ENCODE peak calls at places on chromosomes 4 and X, in nine cellular contexts. G is IMR-90; I is pancreas; O is heart right ventricle; C is brain microvascular endothelial cell; W is CD8-positive, alpha-beta memory T cell; U is endodermal cell; P is breast epithelium; M is lung. R is an unnamed sample.

GRCh38 chr4:99808260-99808857 is 8.3 kb upstream of the DAPP1 start:
- DNase-seq in I (peak; percentile 51), M (peak; percentile 68), C (peak; percentile 53), U (peak; percentile 93), P (no peak), W (peak; percentile 54), O (peak; percentile 40), G (peak; percentile 21), R (no peak)

GRCh38 chr4:2830632-2831610 is 12.7 kb upstream of the ADD1 start:
- DNase-seq in G (no peak), O (no peak), P (no peak), M (no peak), I (no peak), U (peak; percentile 35), C (no peak), W (no peak), R (no peak)

GRCh38 chr4:52051213-52051614 is at the start of gene SPATA18:
- DNase-seq in P (peak; percentile 22), G (no peak), I (no peak), C (no peak), O (peak; percentile 11), U (no peak), M (no peak), W (no peak), R (no peak)

GRCh38 chr4:147789596-147789995 is 57.7 kb downstream of the ARHGAP10 start:
- DNase-seq in M (no peak), C (no peak), G (peak; percentile 23), P (no peak), W (no peak), U (no peak), I (no peak), O (no peak), R (no peak)

GRCh38 chrX:27918799-27919198 is 62.5 kb downstream of the DCAF8L1 start:
- DNase-seq in I (no peak), G (peak; percentile 4), C (no peak), W (no peak), U (no peak), M (no peak), P (no peak), O (no peak), R (no peak)

GRCh38 chrX:86171366-86171765 is 23.1 kb downstream of the DACH2 start:
- DNase-seq in I (no peak), P (no peak), M (no peak), O (no peak), C (peak; percentile 35), G (peak; percentile 64), U (peak; percentile 67), W (no peak), R (no peak)

GRCh38 chr4:14862881-14863280 is 139.4 kb upstream of the CPEB2 start:
- DNase-seq in W (no peak), P (no peak), U (no peak), O (peak; percentile 21), M (no peak), G (no peak), C (no peak), I (no peak), R (no peak)

GRCh38 chr4:82748176-82748575 is 50.4 kb downstream of the SCD5 start:
- DNase-seq in I (no peak), C (no peak), O (no peak), W (no peak), M (no peak), U (peak; percentile 45), G (peak; percentile 65), P (no peak), R (no peak)

GRCh38 chrX:3663576-3664290 is 49.7 kb downstream of the PRKX start:
- DNase-seq in G (no peak), O (no peak), I (peak; percentile 32), M (no peak), U (no peak), C (no peak), W (no peak), P (no peak), R (peak; percentile 32)

GRCh38 chr4:112840061-112840460 is 203.1 kb downstream of the LARP7 start:
- DNase-seq in C (peak; percentile 45), O (no peak), M (no peak), U (no peak), P (no peak), I (no peak), G (peak; percentile 7), W (no peak), R (no peak)

GRCh38 chr4:5500165-5500564 is 208.2 kb downstream of the EVC2 start:
- DNase-seq in W (no peak), P (no peak), C (peak; percentile 12), G (peak; percentile 58), O (no peak), M (no peak), U (no peak), I (no peak), R (no peak)

GRCh38 chrX:70117738-70118137 is 15.5 kb upstream of the IGBP1 start:
- DNase-seq in C (no peak), M (no peak), P (no peak), U (no peak), G (no peak), W (no peak), O (no peak), I (no peak), R (no peak)

GRCh38 chrX:50581405-50581804 is 110.8 kb upstream of the DGKK start:
- DNase-seq in U (no peak), M (no peak), O (no peak), G (no peak), I (no peak), W (no peak), P (no peak), C (no peak), R (no peak)

GRCh38 chr4:42142586-42142985 is 9.9 kb downstream of the BEND4 start:
- DNase-seq in M (no peak), P (no peak), I (no peak), U (no peak), O (no peak), C (no peak), G (peak; percentile 11), W (no peak), R (no peak)

DNA sequence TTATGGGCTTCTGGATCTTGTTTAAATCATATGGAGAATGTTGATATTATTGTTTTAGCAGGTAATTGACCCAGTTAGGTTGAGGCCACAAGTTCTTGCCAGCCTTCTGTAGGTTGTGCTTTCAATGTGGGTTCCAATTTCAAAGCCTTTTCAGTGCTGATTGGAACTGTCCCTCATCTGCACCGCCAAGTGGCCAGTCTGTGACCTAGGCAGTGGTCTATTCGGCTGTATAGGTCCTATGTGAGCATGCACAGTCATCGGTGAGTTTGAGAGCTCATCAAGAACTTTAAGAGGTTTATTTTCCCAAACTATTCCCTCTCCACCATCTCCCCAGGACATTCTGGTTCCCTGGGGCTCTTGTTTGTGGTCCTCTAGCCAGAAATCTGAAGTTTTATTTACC is 35.7 kb downstream of the DDX53 start:
- DNase-seq in G (no peak), W (no peak), I (no peak), O (no peak), P (no peak), M (no peak), U (peak; percentile 56), C (no peak), R (no peak)
- H3K27ac ChIP-seq in G (no peak overlapping the region), W (no peak overlapping the region), I (no peak overlapping the region), O (no peak overlapping the region), P (no peak overlapping the region), M (no peak overlapping the region), U (no peak overlapping the region), C (no peak overlapping the region), R (no peak overlapping the region)

GRCh38 chr4:677431-678293 is 3.3 kb downstream of the MYL5 start:
- DNase-seq in M (no peak), C (no peak), W (no peak), O (no peak), U (no peak), I (no peak), G (no peak), P (no peak), R (no peak)
- H3K27ac ChIP-seq in M (no peak overlapping the region), C (no peak overlapping the region), W (no peak overlapping the region), O (no peak overlapping the region), U (no peak overlapping the region), I (no peak overlapping the region), G (no peak overlapping the region), P (no peak overlapping the region), R (no peak overlapping the region)

DNA sequence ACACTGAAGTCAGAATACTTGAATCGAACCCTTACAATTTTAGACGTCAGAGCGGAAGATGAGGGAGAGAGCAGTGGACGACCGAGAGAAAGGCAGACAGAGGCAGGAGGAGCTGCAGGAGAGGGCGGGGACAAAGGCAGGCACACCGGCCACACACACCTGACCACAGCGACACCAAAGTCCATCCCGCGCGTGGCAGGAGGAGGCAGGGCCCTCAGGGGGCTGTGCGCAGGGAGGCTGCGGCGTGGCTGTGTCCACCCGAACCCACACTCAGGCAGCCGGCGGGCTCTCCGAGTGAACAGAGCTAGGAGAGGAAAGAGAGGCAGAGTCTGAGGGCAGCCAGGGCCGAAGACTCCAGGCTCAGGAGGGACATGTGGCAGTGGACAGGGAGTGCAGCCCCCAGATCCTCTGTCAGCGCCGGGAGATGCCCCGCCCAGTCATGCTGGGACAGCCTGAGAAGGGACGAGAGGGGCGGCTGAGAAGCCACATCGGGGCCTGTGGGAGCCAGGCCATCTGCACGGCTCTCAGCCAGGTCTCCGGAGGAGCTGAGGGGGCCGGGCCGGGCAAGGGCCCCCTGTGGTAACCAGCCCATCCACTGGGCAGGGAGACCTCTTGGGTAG is 20.1 kb downstream of the GAK start:
- DNase-seq in C (no peak), G (no peak), P (no peak), U (no peak), I (no peak), W (no peak), M (no peak), O (no peak), R (no peak)
- H3K27ac ChIP-seq in C (no peak overlapping the region), G (no peak overlapping the region), P (peak overlapping the region; percentile 86), U (no peak overlapping the region), I (no peak overlapping the region), W (no peak overlapping the region), M (no peak overlapping the region), O (no peak overlapping the region), R (peak overlapping the region; percentile 12)

GRCh38 chr4:7909966-7910720 is 29.5 kb downstream of the AFAP1 start:
- DNase-seq in I (no peak), O (no peak), C (no peak), U (no peak), W (no peak), P (no peak), M (no peak), G (peak; percentile 65), R (no peak)

GRCh38 chr4:7909463-7909862 is 30.2 kb downstream of the AFAP1 start:
- DNase-seq in C (no peak), O (no peak), G (no peak), W (no peak), U (no peak), I (no peak), M (no peak), P (no peak), R (no peak)

GRCh38 chr4:7911044-7911578 is 28.6 kb downstream of the AFAP1 start:
- DNase-seq in O (peak; percentile 32), I (no peak), P (no peak), W (no peak), C (peak; percentile 89), U (peak; percentile 87), M (peak; percentile 38), G (peak; percentile 95), R (no peak)

GRCh38 chr4:7908668-7909067 is 31.0 kb downstream of the AFAP1 start:
- DNase-seq in O (no peak), M (no peak), W (no peak), U (no peak), G (no peak), P (no peak), I (no peak), C (no peak), R (no peak)

DNA sequence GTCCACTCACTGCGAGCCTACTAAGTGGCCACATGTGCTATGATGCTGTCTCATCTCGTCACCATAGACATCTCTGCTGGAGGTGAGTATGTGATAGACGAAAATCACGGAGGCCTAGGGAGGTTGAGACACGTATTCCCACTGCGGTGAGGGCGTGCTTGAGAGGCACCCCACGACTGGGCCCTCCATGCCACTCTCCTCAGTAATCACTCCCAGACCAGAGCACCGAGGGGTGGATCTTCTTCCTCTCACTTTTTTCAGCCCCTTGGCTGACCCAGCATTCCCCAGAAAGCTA is 29.0 kb downstream of the AFAP1 start:
- DNase-seq in P (no peak), W (no peak), M (no peak), U (peak; percentile 63), I (no peak), G (no peak), C (no peak), O (no peak), R (no peak)
- H3K27ac ChIP-seq in P (peak overlapping the region; percentile 89), W (no peak overlapping the region), M (no peak overlapping the region), U (peak overlapping the region; percentile 76), I (no peak overlapping the region), G (peak overlapping the region; percentile 95), C (peak overlapping the region; percentile 72), O (peak overlapping the region; percentile 68), R (no peak overlapping the region)